ENCODE peak calls at places on chromosomes 1 and 21, in four cellular contexts. Y, S, P and M are unnamed samples.

GRCh38 chr1:151720190-151720953 is 950 bp upstream of the RIIAD1 start:
- DNase-seq in Y (no peak), S (no peak), P (no peak), M (no peak)

GRCh38 chr1:110347182-110347893 is 8.2 kb downstream of the RBM15 start:
- DNase-seq in Y (no peak), S (no peak), P (no peak), M (no peak)

GRCh38 chr1:93180723-93181613 is at the start of gene CCDC18:
- DNase-seq in Y (no peak), S (peak), P (no peak), M (peak)

GRCh38 chr1:228753933-228754332 is 18.7 kb downstream of the RHOU start:
- DNase-seq in Y (no peak), S (no peak), P (no peak), M (no peak)

GRCh38 chr1:154407866-154408777 is 3.0 kb downstream of the IL6R start:
- DNase-seq in Y (no peak), S (no peak), P (no peak), M (no peak)

GRCh38 chr1:70426154-70427131 is 15.4 kb downstream of the CTH start:
- DNase-seq in Y (no peak), S (no peak), P (no peak), M (no peak)

GRCh38 chr21:33401617-33401967 is 1.6 kb upstream of the IFNGR2 start:
- DNase-seq in Y (no peak), S (no peak), P (no peak), M (no peak)

GRCh38 chr1:230797376-230798186 is 50.4 kb downstream of the CAPN9 start:
- DNase-seq in Y (peak), S (peak), P (no peak), M (no peak)

GRCh38 chr1:161740871-161741270 is 8.7 kb upstream of the DUSP12 start:
- DNase-seq in Y (no peak), S (no peak), P (no peak), M (no peak)

GRCh38 chr1:13941315-13941714 is 241.3 kb downstream of the PRDM2 start:
- DNase-seq in Y (no peak), S (no peak), P (no peak), M (no peak)

GRCh38 chr1:94544706-94545490 is 3.3 kb upstream of the F3 start:
- DNase-seq in Y (no peak), S (no peak), P (no peak), M (no peak)

GRCh38 chr1:20446796-20447195 is 39.2 kb downstream of the CAMK2N1 start:
- DNase-seq in Y (no peak), S (no peak), P (no peak), M (no peak)

GRCh38 chr1:246608616-246609376 is 42.5 kb downstream of the CNST start:
- DNase-seq in Y (peak), S (no peak), P (no peak), M (no peak)

GRCh38 chr1:37763791-37764741 is 854 bp downstream of the EPHA10 start:
- DNase-seq in Y (no peak), S (peak), P (no peak), M (no peak)

GRCh38 chr1:54253480-54253879 is 53.5 kb downstream of the MRPL37 start:
- DNase-seq in Y (no peak), S (no peak), P (no peak), M (no peak)

GRCh38 chr1:173360478-173361063 is 116.6 kb upstream of the PRDX6 start:
- DNase-seq in Y (no peak), S (no peak), P (no peak), M (no peak)

GRCh38 chr1:7223334-7224080 is 438.3 kb downstream of the CAMTA1 start:
- DNase-seq in Y (no peak), S (no peak), P (no peak), M (no peak)

GRCh38 chr21:29650561-29651022 is 289.2 kb downstream of the GRIK1 start:
- DNase-seq in Y (no peak), S (no peak), P (no peak), M (no peak)

GRCh38 chr1:68230901-68231626 is 1.3 kb downstream of the WLS start:
- DNase-seq in Y (peak), S (no peak), P (no peak), M (no peak)

GRCh38 chr1:45003741-45004140 is 7.4 kb downstream of the HECTD3 start:
- DNase-seq in Y (no peak), S (peak), P (no peak), M (no peak)

GRCh38 chr1:36175137-36176095 is 19.5 kb downstream of the MAP7D1 start:
- DNase-seq in Y (peak), S (no peak), P (no peak), M (no peak)

GRCh38 chr1:98870959-98871903 is 133.4 kb downstream of the PLPPR5 start:
- DNase-seq in Y (no peak), S (no peak), P (no peak), M (no peak)

GRCh38 chr21:33856893-33857527 is 58.6 kb downstream of the ATP5PO start:
- DNase-seq in Y (no peak), S (no peak), P (no peak), M (no peak)

GRCh38 chr1:212428496-212428895 is 4.2 kb upstream of the NENF start:
- DNase-seq in Y (no peak), S (no peak), P (no peak), M (no peak)

GRCh38 chr1:211490038-211490678 is 1.8 kb downstream of the RD3 start:
- DNase-seq in Y (no peak), S (no peak), P (no peak), M (no peak)

GRCh38 chr1:29343476-29343875 is 107.2 kb downstream of the PTPRU start:
- DNase-seq in Y (no peak), S (no peak), P (no peak), M (no peak)

GRCh38 chr1:14010431-14010830 is 310.4 kb downstream of the PRDM2 start:
- DNase-seq in Y (no peak), S (no peak), P (no peak), M (no peak)

GRCh38 chr1:152110860-152111514 is 4.3 kb downstream of the TCHH start:
- DNase-seq in Y (no peak), S (no peak), P (no peak), M (no peak)

GRCh38 chr1:63866085-63866484 is 92.3 kb downstream of the ROR1 start:
- DNase-seq in Y (no peak), S (no peak), P (no peak), M (no peak)

GRCh38 chr21:32735524-32735923 is 7.7 kb upstream of the SYNJ1 start:
- DNase-seq in Y (no peak), S (no peak), P (no peak), M (no peak)

GRCh38 chr1:212926364-212926757 is 24.0 kb upstream of the VASH2 start:
- DNase-seq in Y (no peak), S (no peak), P (no peak), M (no peak)

DNA sequence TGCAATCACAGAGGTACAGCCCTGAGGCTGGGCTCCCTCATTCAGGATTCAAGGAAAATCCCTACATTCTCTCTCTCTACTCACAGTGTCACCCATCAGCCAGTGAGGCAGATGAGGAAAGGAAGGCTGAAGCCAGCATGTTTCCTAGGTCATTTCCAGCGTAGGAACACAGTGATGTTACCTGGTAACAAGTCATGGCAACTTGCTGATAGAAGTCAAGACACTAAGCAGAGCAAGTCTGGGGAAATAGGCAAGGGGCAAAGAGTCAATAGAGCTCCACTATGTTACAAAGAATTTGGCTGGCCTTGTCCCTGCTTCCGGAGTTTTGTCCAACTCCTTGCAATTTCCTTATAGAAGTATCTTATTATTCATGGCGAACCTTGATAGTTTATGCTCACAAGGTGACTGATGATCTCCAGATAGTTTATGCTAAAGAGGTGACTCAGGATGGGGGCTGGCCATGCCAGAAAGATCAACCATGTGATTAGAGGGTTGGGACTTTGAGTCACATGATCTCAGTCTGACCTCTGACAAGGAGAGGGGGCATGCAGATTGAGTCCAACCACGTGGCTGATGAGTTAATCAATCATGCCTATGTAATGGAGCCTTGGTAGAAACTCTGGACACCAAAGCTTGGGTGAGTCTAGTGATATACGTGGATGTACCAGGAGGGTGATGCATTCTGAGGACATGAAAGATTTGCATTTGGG is 51.1 kb downstream of the SUSD4 start:
- DNase-seq in Y (no peak), S (no peak), P (no peak), M (no peak)
- TF ChIP-seq POLR2AphosphoS5 in Y (no peak), S (no peak), P (no peak), M (no peak)

DNA sequence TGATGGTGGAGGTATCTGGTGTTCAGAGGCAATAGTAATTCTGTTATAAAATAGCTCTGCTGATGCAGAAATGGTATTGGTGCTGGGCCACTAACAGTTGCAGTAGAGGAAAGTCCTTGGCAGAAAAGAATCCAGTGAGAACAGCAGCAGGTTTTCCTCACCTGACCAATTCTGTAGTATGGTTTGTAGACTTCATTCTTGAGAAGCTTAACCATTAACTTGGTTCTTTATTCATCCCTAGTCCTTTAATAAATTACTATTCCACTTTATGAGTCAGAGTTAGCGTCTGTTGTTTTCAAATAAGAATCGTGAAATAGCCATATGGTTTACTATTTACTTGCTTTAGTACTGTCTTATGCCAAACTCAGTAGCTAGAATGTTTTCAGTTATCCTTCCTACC is 128.5 kb upstream of the SERTAD4 start:
- DNase-seq in Y (no peak), S (no peak), P (no peak), M (no peak)
- TF ChIP-seq POLR2AphosphoS5 in Y (no peak), S (no peak), P (no peak), M (no peak)

DNA sequence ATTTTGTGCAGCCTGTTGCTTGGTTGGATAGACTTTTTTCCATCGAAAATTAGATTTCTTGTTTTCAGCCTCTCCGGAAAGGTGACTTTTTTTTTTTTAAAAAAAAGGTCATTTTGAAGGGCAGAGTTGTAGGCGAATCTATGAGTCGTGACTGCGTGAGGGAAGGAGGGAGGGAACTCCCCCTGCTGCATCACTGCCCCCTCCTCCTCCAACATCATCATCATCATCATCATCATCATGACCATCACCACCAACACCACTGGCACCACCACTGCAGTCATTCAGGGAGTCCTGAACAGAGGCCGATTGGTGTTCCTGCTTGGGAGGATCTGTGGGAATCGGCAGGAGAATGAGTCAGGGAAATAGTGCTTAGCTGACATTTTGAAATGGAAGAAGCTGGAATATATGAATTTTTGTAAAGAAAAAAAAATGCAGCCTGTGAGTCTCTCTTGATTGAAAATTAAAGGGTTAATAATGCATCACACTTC is 1.2 kb downstream of the ATP1B1 start:
- DNase-seq in Y (no peak), S (no peak), P (no peak), M (no peak)
- TF ChIP-seq POLR2AphosphoS5 in Y (peak), S (no peak), P (no peak), M (no peak)

GRCh38 chr1:223714849-223715709 is 2.7 kb downstream of the CAPN2 start:
- DNase-seq in Y (peak), S (peak), P (no peak), M (no peak)
- TF ChIP-seq POLR2AphosphoS5 in Y (peak), S (no peak), P (no peak), M (no peak)

DNA sequence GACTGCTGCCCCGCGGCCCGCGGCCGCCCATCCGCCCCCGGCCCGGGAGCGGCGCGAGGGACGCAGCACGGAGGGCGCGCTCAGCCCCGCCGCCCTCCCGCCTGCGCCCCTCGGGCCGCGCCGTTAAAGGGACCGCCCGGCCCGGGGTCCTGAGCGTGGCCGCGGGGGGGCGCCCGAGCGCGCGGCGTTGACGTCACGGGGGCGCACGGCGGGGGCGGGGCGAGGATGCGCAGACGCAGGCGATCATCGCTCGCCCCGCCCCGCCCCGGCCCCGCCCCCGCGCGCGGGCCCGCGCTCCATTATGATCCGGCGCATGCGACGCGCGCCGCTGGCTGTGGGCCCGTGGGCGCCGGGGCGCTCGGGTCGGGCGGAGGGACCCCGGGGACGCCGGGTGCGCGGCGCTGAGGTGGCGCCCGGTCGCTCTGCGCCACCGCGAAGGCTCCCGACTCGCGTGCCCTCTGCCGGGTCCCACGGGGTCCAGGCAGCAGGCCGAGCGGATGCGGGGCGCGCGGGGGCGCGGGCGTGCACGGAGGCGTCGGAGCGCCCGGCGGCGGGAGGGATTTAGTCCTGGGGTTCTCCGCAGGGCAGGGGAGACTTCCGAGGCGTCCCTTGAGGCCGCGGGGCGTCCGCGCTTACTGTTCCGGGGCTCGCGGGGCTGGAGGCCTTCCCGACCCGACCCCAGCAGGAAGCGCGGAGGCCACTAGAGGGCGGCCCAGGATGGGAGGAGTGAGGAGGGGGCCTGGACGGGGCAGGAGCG is at the start of gene DVL1:
- DNase-seq in Y (peak), S (peak), P (no peak), M (peak)
- TF ChIP-seq POLR2AphosphoS5 in Y (peak), S (peak), P (no peak), M (peak)

GRCh38 chr1:56505792-56506191 is 73.6 kb downstream of the PLPP3 start:
- DNase-seq in Y (no peak), S (no peak), P (no peak), M (no peak)
- TF ChIP-seq POLR2AphosphoS5 in Y (no peak), S (no peak), P (no peak), M (no peak)

GRCh38 chr21:37045139-37045538 is 27.7 kb downstream of the PIGP start:
- DNase-seq in Y (no peak), S (no peak), P (no peak), M (no peak)
- TF ChIP-seq POLR2AphosphoS5 in Y (no peak), S (no peak), P (no peak), M (no peak)

DNA sequence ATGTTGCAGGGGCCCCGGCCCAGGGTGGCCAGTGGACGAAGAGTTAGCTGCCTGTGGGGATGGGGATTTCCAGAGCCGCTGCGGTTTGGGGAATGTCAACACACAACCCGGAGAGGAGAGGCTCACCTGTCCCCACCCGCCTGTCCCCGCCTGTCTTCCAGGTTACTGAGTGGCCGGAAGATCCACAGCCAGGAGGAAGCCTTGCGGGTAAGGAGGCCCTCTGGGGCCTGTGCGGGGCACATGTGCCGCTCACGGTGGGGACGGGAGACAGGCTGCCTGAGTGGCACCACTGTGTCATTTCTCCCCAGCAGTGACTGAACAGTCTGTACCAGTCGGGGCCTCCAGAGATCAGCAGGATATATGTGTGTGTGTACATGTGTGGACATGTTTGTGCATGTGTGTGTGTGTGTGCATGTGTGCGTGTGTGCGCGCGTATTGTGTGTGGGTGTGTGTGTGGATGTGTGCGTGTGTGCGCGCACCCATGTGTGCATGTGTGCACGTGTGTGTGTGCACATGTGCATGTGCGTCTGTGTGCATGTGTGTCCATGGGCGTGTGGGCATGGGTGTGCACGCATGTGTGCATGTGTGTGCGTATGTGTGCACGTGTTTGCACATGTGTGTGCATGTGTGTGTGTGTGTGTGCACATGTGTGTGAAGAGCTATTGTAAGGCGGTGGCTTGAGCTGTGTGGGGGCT is 25.6 kb downstream of the CSTB start:
- DNase-seq in Y (no peak), S (no peak), P (no peak), M (no peak)
- TF ChIP-seq POLR2AphosphoS5 in Y (no peak), S (no peak), P (no peak), M (peak)

DNA sequence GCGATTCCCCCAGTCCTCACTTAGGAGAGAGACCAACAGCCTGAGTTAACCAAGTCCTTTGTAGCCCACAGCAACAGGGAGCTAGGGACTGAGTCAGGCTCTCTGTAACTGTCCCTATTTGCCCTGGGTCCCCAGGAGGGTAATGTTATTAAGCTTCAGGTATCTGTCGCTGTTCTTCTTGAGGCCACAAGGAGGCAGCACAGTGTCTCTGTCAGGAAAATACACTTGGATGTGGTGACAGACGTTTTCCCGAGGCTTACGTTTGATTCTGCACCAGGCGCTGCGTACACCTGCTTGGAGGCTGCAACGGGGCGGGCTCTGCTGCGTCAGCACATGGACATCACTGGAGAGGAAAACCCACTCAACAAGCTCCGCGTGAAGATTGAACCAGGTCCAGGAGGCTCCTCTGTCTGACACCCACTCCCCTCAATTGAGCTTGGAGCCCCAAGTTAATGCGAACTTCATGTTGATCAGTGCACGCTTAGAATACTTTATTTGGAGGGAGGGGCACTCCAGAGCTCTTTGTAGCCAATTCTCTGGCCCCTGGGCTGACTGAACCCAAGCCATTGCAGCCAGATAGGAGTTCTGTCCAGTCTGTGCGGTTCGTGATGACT is 10.7 kb upstream of the ELF3 start:
- DNase-seq in Y (peak), S (peak), P (no peak), M (no peak)
- TF ChIP-seq POLR2AphosphoS5 in Y (no peak), S (peak), P (peak), M (no peak)

GRCh38 chr1:183470147-183470960 is 1.9 kb upstream of the SMG7 start:
- DNase-seq in Y (peak), S (peak), P (no peak), M (peak)
- TF ChIP-seq POLR2AphosphoS5 in Y (peak), S (peak), P (no peak), M (no peak)